ENCODE peak calls at places on chromosome 3, in nine cellular contexts. One of them, this sample, is unnamed.

GRCh38 chr3:38805765-38806386 is 10.1 kb downstream of the SCN10A start:
- DNase-seq in activated CD4-positive, alpha-beta T cell treated with anti-CD3 and anti-CD28 coated beads, Interleukin-2, amount 50 U/mL, for 1 hour: peak; percentile 2
- DNase-seq in AG04449: no peak
- DNase-seq in HTR-8/SVneo: peak; percentile 41
- DNase-seq in right cardiac atrium: no peak
- DNase-seq in bronchial epithelial cell: peak; percentile 56
- DNase-seq in fibroblast of gingiva: peak; percentile 36
- DNase-seq in AG20443: peak; percentile 70
- DNase-seq in hypothalamus: no peak
- DNase-seq in this sample: peak; percentile 33

GRCh38 chr3:120497318-120497717 is 46.5 kb upstream of the FSTL1 start:
- DNase-seq in bronchial epithelial cell: peak; percentile 87
- DNase-seq in right cardiac atrium: no peak
- DNase-seq in hypothalamus: no peak
- DNase-seq in AG04449: peak; percentile 89
- DNase-seq in HTR-8/SVneo: no peak
- DNase-seq in AG20443: peak; percentile 57
- DNase-seq in activated CD4-positive, alpha-beta T cell treated with anti-CD3 and anti-CD28 coated beads, Interleukin-2, amount 50 U/mL, for 1 hour: no peak
- DNase-seq in fibroblast of gingiva: peak; percentile 83
- DNase-seq in this sample: no peak

GRCh38 chr3:153038779-153039178 is 123.2 kb upstream of the RAP2B start:
- DNase-seq in fibroblast of gingiva: no peak
- DNase-seq in AG20443: no peak
- DNase-seq in HTR-8/SVneo: no peak
- DNase-seq in activated CD4-positive, alpha-beta T cell treated with anti-CD3 and anti-CD28 coated beads, Interleukin-2, amount 50 U/mL, for 1 hour: no peak
- DNase-seq in right cardiac atrium: no peak
- DNase-seq in AG04449: no peak
- DNase-seq in bronchial epithelial cell: peak; percentile 40
- DNase-seq in hypothalamus: no peak
- DNase-seq in this sample: no peak

GRCh38 chr3:134333522-134334181 is 40.6 kb downstream of the AMOTL2 start:
- DNase-seq in AG20443: peak; percentile 86
- DNase-seq in HTR-8/SVneo: peak; percentile 79
- DNase-seq in fibroblast of gingiva: peak; percentile 54
- DNase-seq in activated CD4-positive, alpha-beta T cell treated with anti-CD3 and anti-CD28 coated beads, Interleukin-2, amount 50 U/mL, for 1 hour: no peak
- DNase-seq in right cardiac atrium: no peak
- DNase-seq in bronchial epithelial cell: no peak
- DNase-seq in AG04449: peak; percentile 88
- DNase-seq in hypothalamus: no peak
- DNase-seq in this sample: no peak

GRCh38 chr3:40258555-40258954 is 51.0 kb upstream of the EIF1B start:
- DNase-seq in AG20443: peak; percentile 36
- DNase-seq in AG04449: no peak
- DNase-seq in bronchial epithelial cell: peak; percentile 94
- DNase-seq in right cardiac atrium: no peak
- DNase-seq in fibroblast of gingiva: peak; percentile 30
- DNase-seq in hypothalamus: no peak
- DNase-seq in HTR-8/SVneo: no peak
- DNase-seq in activated CD4-positive, alpha-beta T cell treated with anti-CD3 and anti-CD28 coated beads, Interleukin-2, amount 50 U/mL, for 1 hour: no peak
- DNase-seq in this sample: no peak

GRCh38 chr3:73029321-73029796 is 32.1 kb upstream of the EBLN2 start:
- DNase-seq in fibroblast of gingiva: peak; percentile 47
- DNase-seq in AG20443: peak; percentile 71
- DNase-seq in AG04449: peak; percentile 67
- DNase-seq in bronchial epithelial cell: peak; percentile 98
- DNase-seq in HTR-8/SVneo: peak; percentile 48
- DNase-seq in activated CD4-positive, alpha-beta T cell treated with anti-CD3 and anti-CD28 coated beads, Interleukin-2, amount 50 U/mL, for 1 hour: no peak
- DNase-seq in hypothalamus: no peak
- DNase-seq in right cardiac atrium: no peak
- DNase-seq in this sample: no peak

GRCh38 chr3:36800533-36801116 is 36.3 kb upstream of the DCLK3 start:
- DNase-seq in HTR-8/SVneo: no peak
- DNase-seq in fibroblast of gingiva: no peak
- DNase-seq in activated CD4-positive, alpha-beta T cell treated with anti-CD3 and anti-CD28 coated beads, Interleukin-2, amount 50 U/mL, for 1 hour: no peak
- DNase-seq in hypothalamus: no peak
- DNase-seq in right cardiac atrium: no peak
- DNase-seq in bronchial epithelial cell: peak; percentile 47
- DNase-seq in AG20443: no peak
- DNase-seq in AG04449: no peak
- DNase-seq in this sample: no peak

GRCh38 chr3:189621948-189622603 is 9.1 kb upstream of the TP63 start:
- DNase-seq in bronchial epithelial cell: peak; percentile 10
- DNase-seq in HTR-8/SVneo: no peak
- DNase-seq in activated CD4-positive, alpha-beta T cell treated with anti-CD3 and anti-CD28 coated beads, Interleukin-2, amount 50 U/mL, for 1 hour: no peak
- DNase-seq in AG20443: peak; percentile 25
- DNase-seq in AG04449: no peak
- DNase-seq in fibroblast of gingiva: peak; percentile 42
- DNase-seq in right cardiac atrium: no peak
- DNase-seq in hypothalamus: no peak
- DNase-seq in this sample: no peak

GRCh38 chr3:128808672-128809071 is 70.7 kb upstream of the ACAD9 start:
- DNase-seq in fibroblast of gingiva: no peak
- DNase-seq in AG20443: no peak
- DNase-seq in HTR-8/SVneo: no peak
- DNase-seq in activated CD4-positive, alpha-beta T cell treated with anti-CD3 and anti-CD28 coated beads, Interleukin-2, amount 50 U/mL, for 1 hour: no peak
- DNase-seq in hypothalamus: peak; percentile 63
- DNase-seq in bronchial epithelial cell: no peak
- DNase-seq in right cardiac atrium: no peak
- DNase-seq in AG04449: no peak
- DNase-seq in this sample: no peak

GRCh38 chr3:122635789-122636188 is 44.9 kb upstream of the PARP14 start:
- DNase-seq in bronchial epithelial cell: peak; percentile 57
- DNase-seq in AG04449: peak; percentile 9
- DNase-seq in hypothalamus: no peak
- DNase-seq in fibroblast of gingiva: no peak
- DNase-seq in right cardiac atrium: no peak
- DNase-seq in AG20443: peak; percentile 16
- DNase-seq in activated CD4-positive, alpha-beta T cell treated with anti-CD3 and anti-CD28 coated beads, Interleukin-2, amount 50 U/mL, for 1 hour: no peak
- DNase-seq in HTR-8/SVneo: peak; percentile 17
- DNase-seq in this sample: no peak

GRCh38 chr3:36733162-36733696 is 31.1 kb downstream of the DCLK3 start:
- DNase-seq in hypothalamus: no peak
- DNase-seq in bronchial epithelial cell: no peak
- DNase-seq in HTR-8/SVneo: no peak
- DNase-seq in AG20443: no peak
- DNase-seq in right cardiac atrium: no peak
- DNase-seq in AG04449: no peak
- DNase-seq in fibroblast of gingiva: no peak
- DNase-seq in activated CD4-positive, alpha-beta T cell treated with anti-CD3 and anti-CD28 coated beads, Interleukin-2, amount 50 U/mL, for 1 hour: no peak
- DNase-seq in this sample: no peak

GRCh38 chr3:193971268-193971751 is 164.6 kb upstream of the HES1 start:
- DNase-seq in activated CD4-positive, alpha-beta T cell treated with anti-CD3 and anti-CD28 coated beads, Interleukin-2, amount 50 U/mL, for 1 hour: no peak
- DNase-seq in hypothalamus: no peak
- DNase-seq in bronchial epithelial cell: peak; percentile 73
- DNase-seq in AG20443: no peak
- DNase-seq in HTR-8/SVneo: peak; percentile 32
- DNase-seq in fibroblast of gingiva: no peak
- DNase-seq in AG04449: no peak
- DNase-seq in right cardiac atrium: no peak
- DNase-seq in this sample: peak; percentile 43

GRCh38 chr3:193868590-193868989 is 267.4 kb upstream of the HES1 start:
- DNase-seq in activated CD4-positive, alpha-beta T cell treated with anti-CD3 and anti-CD28 coated beads, Interleukin-2, amount 50 U/mL, for 1 hour: no peak
- DNase-seq in AG20443: no peak
- DNase-seq in fibroblast of gingiva: no peak
- DNase-seq in right cardiac atrium: no peak
- DNase-seq in bronchial epithelial cell: no peak
- DNase-seq in hypothalamus: no peak
- DNase-seq in AG04449: no peak
- DNase-seq in HTR-8/SVneo: no peak
- DNase-seq in this sample: no peak

GRCh38 chr3:69400688-69401087 is 14.8 kb upstream of the FRMD4B start:
- DNase-seq in hypothalamus: no peak
- DNase-seq in HTR-8/SVneo: no peak
- DNase-seq in fibroblast of gingiva: no peak
- DNase-seq in activated CD4-positive, alpha-beta T cell treated with anti-CD3 and anti-CD28 coated beads, Interleukin-2, amount 50 U/mL, for 1 hour: no peak
- DNase-seq in AG20443: no peak
- DNase-seq in AG04449: no peak
- DNase-seq in bronchial epithelial cell: no peak
- DNase-seq in right cardiac atrium: no peak
- DNase-seq in this sample: no peak

GRCh38 chr3:127064391-127065137 is 81.6 kb downstream of the PLXNA1 start:
- DNase-seq in AG20443: peak; percentile 80
- DNase-seq in fibroblast of gingiva: peak; percentile 51
- DNase-seq in AG04449: peak; percentile 9
- DNase-seq in activated CD4-positive, alpha-beta T cell treated with anti-CD3 and anti-CD28 coated beads, Interleukin-2, amount 50 U/mL, for 1 hour: no peak
- DNase-seq in hypothalamus: no peak
- DNase-seq in HTR-8/SVneo: peak; percentile 56
- DNase-seq in bronchial epithelial cell: peak; percentile 70
- DNase-seq in right cardiac atrium: no peak
- DNase-seq in this sample: no peak

GRCh38 chr3:17805461-17805940 is 63.1 kb upstream of the TBC1D5 start:
- DNase-seq in activated CD4-positive, alpha-beta T cell treated with anti-CD3 and anti-CD28 coated beads, Interleukin-2, amount 50 U/mL, for 1 hour: no peak
- DNase-seq in AG04449: no peak
- DNase-seq in AG20443: no peak
- DNase-seq in HTR-8/SVneo: no peak
- DNase-seq in hypothalamus: no peak
- DNase-seq in right cardiac atrium: no peak
- DNase-seq in bronchial epithelial cell: no peak
- DNase-seq in fibroblast of gingiva: no peak
- DNase-seq in this sample: no peak

GRCh38 chr3:152688313-152688712 is 146.6 kb upstream of the P2RY1 start:
- DNase-seq in HTR-8/SVneo: no peak
- DNase-seq in AG04449: no peak
- DNase-seq in activated CD4-positive, alpha-beta T cell treated with anti-CD3 and anti-CD28 coated beads, Interleukin-2, amount 50 U/mL, for 1 hour: no peak
- DNase-seq in fibroblast of gingiva: no peak
- DNase-seq in right cardiac atrium: no peak
- DNase-seq in AG20443: no peak
- DNase-seq in bronchial epithelial cell: peak; percentile 33
- DNase-seq in hypothalamus: no peak
- DNase-seq in this sample: no peak

GRCh38 chr3:148648685-148649352 is 48.9 kb upstream of the AGTR1 start:
- DNase-seq in AG20443: peak; percentile 59
- DNase-seq in HTR-8/SVneo: peak; percentile 18
- DNase-seq in right cardiac atrium: no peak
- DNase-seq in hypothalamus: no peak
- DNase-seq in bronchial epithelial cell: peak; percentile 19
- DNase-seq in AG04449: no peak
- DNase-seq in fibroblast of gingiva: peak; percentile 69
- DNase-seq in activated CD4-positive, alpha-beta T cell treated with anti-CD3 and anti-CD28 coated beads, Interleukin-2, amount 50 U/mL, for 1 hour: no peak
- DNase-seq in this sample: no peak

GRCh38 chr3:177284383-177284881 is 87.2 kb upstream of the TBL1XR1 start:
- DNase-seq in fibroblast of gingiva: peak; percentile 77
- DNase-seq in AG20443: peak; percentile 72
- DNase-seq in hypothalamus: peak; percentile 6
- DNase-seq in HTR-8/SVneo: peak; percentile 48
- DNase-seq in bronchial epithelial cell: peak; percentile 50
- DNase-seq in AG04449: no peak
- DNase-seq in activated CD4-positive, alpha-beta T cell treated with anti-CD3 and anti-CD28 coated beads, Interleukin-2, amount 50 U/mL, for 1 hour: peak; percentile 3
- DNase-seq in right cardiac atrium: peak; percentile 53
- DNase-seq in this sample: peak; percentile 52

GRCh38 chr3:194205675-194206133 is 69.8 kb downstream of the HES1 start:
- DNase-seq in hypothalamus: no peak
- DNase-seq in AG04449: no peak
- DNase-seq in right cardiac atrium: no peak
- DNase-seq in fibroblast of gingiva: no peak
- DNase-seq in bronchial epithelial cell: peak; percentile 30
- DNase-seq in HTR-8/SVneo: no peak
- DNase-seq in AG20443: no peak
- DNase-seq in activated CD4-positive, alpha-beta T cell treated with anti-CD3 and anti-CD28 coated beads, Interleukin-2, amount 50 U/mL, for 1 hour: no peak
- DNase-seq in this sample: no peak

GRCh38 chr3:150408232-150409124 is at the start of gene TSC22D2:
- DNase-seq in AG04449: no peak
- DNase-seq in HTR-8/SVneo: peak; percentile 77
- DNase-seq in AG20443: peak; percentile 95
- DNase-seq in bronchial epithelial cell: peak; percentile 77
- DNase-seq in activated CD4-positive, alpha-beta T cell treated with anti-CD3 and anti-CD28 coated beads, Interleukin-2, amount 50 U/mL, for 1 hour: peak; percentile 91
- DNase-seq in right cardiac atrium: peak; percentile 99
- DNase-seq in fibroblast of gingiva: peak; percentile 96
- DNase-seq in hypothalamus: peak; percentile 92
- DNase-seq in this sample: peak; percentile 93

GRCh38 chr3:101674518-101674917 is 2.4 kb downstream of the ZBTB11 start:
- DNase-seq in AG04449: no peak
- DNase-seq in fibroblast of gingiva: no peak
- DNase-seq in AG20443: no peak
- DNase-seq in hypothalamus: no peak
- DNase-seq in right cardiac atrium: no peak
- DNase-seq in bronchial epithelial cell: no peak
- DNase-seq in HTR-8/SVneo: no peak
- DNase-seq in activated CD4-positive, alpha-beta T cell treated with anti-CD3 and anti-CD28 coated beads, Interleukin-2, amount 50 U/mL, for 1 hour: no peak
- DNase-seq in this sample: no peak

GRCh38 chr3:158770254-158771017 is 31.4 kb upstream of the MFSD1 start:
- DNase-seq in AG20443: peak; percentile 64
- DNase-seq in AG04449: peak; percentile 42
- DNase-seq in activated CD4-positive, alpha-beta T cell treated with anti-CD3 and anti-CD28 coated beads, Interleukin-2, amount 50 U/mL, for 1 hour: no peak
- DNase-seq in hypothalamus: no peak
- DNase-seq in fibroblast of gingiva: peak; percentile 14
- DNase-seq in HTR-8/SVneo: peak; percentile 33
- DNase-seq in bronchial epithelial cell: peak; percentile 68
- DNase-seq in right cardiac atrium: no peak
- DNase-seq in this sample: no peak

GRCh38 chr3:124034016-124034808 is 42.3 kb upstream of the ROPN1 start:
- DNase-seq in HTR-8/SVneo: no peak
- DNase-seq in AG20443: peak; percentile 27
- DNase-seq in hypothalamus: peak; percentile 19
- DNase-seq in bronchial epithelial cell: peak; percentile 29
- DNase-seq in fibroblast of gingiva: no peak
- DNase-seq in right cardiac atrium: peak; percentile 64
- DNase-seq in AG04449: no peak
- DNase-seq in activated CD4-positive, alpha-beta T cell treated with anti-CD3 and anti-CD28 coated beads, Interleukin-2, amount 50 U/mL, for 1 hour: no peak
- DNase-seq in this sample: peak; percentile 23

GRCh38 chr3:76869726-76870414 is 170.0 kb upstream of the ROBO2 start:
- DNase-seq in fibroblast of gingiva: no peak
- DNase-seq in activated CD4-positive, alpha-beta T cell treated with anti-CD3 and anti-CD28 coated beads, Interleukin-2, amount 50 U/mL, for 1 hour: no peak
- DNase-seq in hypothalamus: no peak
- DNase-seq in right cardiac atrium: no peak
- DNase-seq in bronchial epithelial cell: no peak
- DNase-seq in AG20443: no peak
- DNase-seq in AG04449: no peak
- DNase-seq in HTR-8/SVneo: no peak
- DNase-seq in this sample: no peak

GRCh38 chr3:58161435-58162398 is 49.1 kb downstream of the DNASE1L3 start:
- DNase-seq in right cardiac atrium: no peak
- DNase-seq in AG20443: peak; percentile 86
- DNase-seq in bronchial epithelial cell: peak; percentile 95
- DNase-seq in AG04449: peak; percentile 70
- DNase-seq in activated CD4-positive, alpha-beta T cell treated with anti-CD3 and anti-CD28 coated beads, Interleukin-2, amount 50 U/mL, for 1 hour: no peak
- DNase-seq in HTR-8/SVneo: peak; percentile 86
- DNase-seq in fibroblast of gingiva: peak; percentile 76
- DNase-seq in hypothalamus: no peak
- DNase-seq in this sample: peak; percentile 69

GRCh38 chr3:96236499-96236898 is 577.9 kb upstream of the EPHA6 start:
- DNase-seq in activated CD4-positive, alpha-beta T cell treated with anti-CD3 and anti-CD28 coated beads, Interleukin-2, amount 50 U/mL, for 1 hour: no peak
- DNase-seq in hypothalamus: no peak
- DNase-seq in right cardiac atrium: no peak
- DNase-seq in AG04449: no peak
- DNase-seq in fibroblast of gingiva: no peak
- DNase-seq in AG20443: no peak
- DNase-seq in HTR-8/SVneo: peak; percentile 0
- DNase-seq in bronchial epithelial cell: no peak
- DNase-seq in this sample: no peak

GRCh38 chr3:31103181-31103580 is 208.7 kb upstream of the GADL1 start:
- DNase-seq in hypothalamus: no peak
- DNase-seq in AG04449: no peak
- DNase-seq in activated CD4-positive, alpha-beta T cell treated with anti-CD3 and anti-CD28 coated beads, Interleukin-2, amount 50 U/mL, for 1 hour: no peak
- DNase-seq in right cardiac atrium: no peak
- DNase-seq in HTR-8/SVneo: no peak
- DNase-seq in bronchial epithelial cell: no peak
- DNase-seq in AG20443: no peak
- DNase-seq in fibroblast of gingiva: no peak
- DNase-seq in this sample: no peak

GRCh38 chr3:32336123-32336518 is 55.5 kb upstream of the CMTM7 start:
- DNase-seq in hypothalamus: no peak
- DNase-seq in fibroblast of gingiva: no peak
- DNase-seq in AG20443: no peak
- DNase-seq in right cardiac atrium: no peak
- DNase-seq in HTR-8/SVneo: no peak
- DNase-seq in activated CD4-positive, alpha-beta T cell treated with anti-CD3 and anti-CD28 coated beads, Interleukin-2, amount 50 U/mL, for 1 hour: no peak
- DNase-seq in bronchial epithelial cell: no peak
- DNase-seq in AG04449: no peak
- DNase-seq in this sample: no peak

GRCh38 chr3:14007006-14007405 is 117.7 kb downstream of the CHCHD4 start:
- DNase-seq in activated CD4-positive, alpha-beta T cell treated with anti-CD3 and anti-CD28 coated beads, Interleukin-2, amount 50 U/mL, for 1 hour: no peak
- DNase-seq in fibroblast of gingiva: no peak
- DNase-seq in AG20443: no peak
- DNase-seq in hypothalamus: no peak
- DNase-seq in right cardiac atrium: no peak
- DNase-seq in AG04449: no peak
- DNase-seq in HTR-8/SVneo: no peak
- DNase-seq in bronchial epithelial cell: no peak
- DNase-seq in this sample: no peak

GRCh38 chr3:132090921-132091320 is 56.1 kb upstream of the CPNE4 start:
- DNase-seq in HTR-8/SVneo: no peak
- DNase-seq in AG20443: peak; percentile 13
- DNase-seq in activated CD4-positive, alpha-beta T cell treated with anti-CD3 and anti-CD28 coated beads, Interleukin-2, amount 50 U/mL, for 1 hour: no peak
- DNase-seq in hypothalamus: no peak
- DNase-seq in bronchial epithelial cell: peak; percentile 33
- DNase-seq in AG04449: no peak
- DNase-seq in right cardiac atrium: no peak
- DNase-seq in fibroblast of gingiva: no peak
- DNase-seq in this sample: no peak